ENCODE peak calls at places on chromosomes 7 and 10, in nine cellular contexts. One of them, this sample, is unnamed.

GRCh38 chr7:27997188-27997707 is 183.3 kb downstream of the JAZF1 start:
- DNase-seq in CD4-positive, alpha-beta T cell: no peak
- DNase-seq in stimulated activated CD8-positive, alpha-beta memory T cell treated with anti-CD3 and anti-CD28 coated beads, Interleukin-15, amount 100 ng/mL, for 1 hour: no peak
- DNase-seq in D341Med: no peak
- DNase-seq in SW 1271: no peak
- DNase-seq in BJ: no peak
- DNase-seq in activated CD8-positive, alpha-beta T cell treated with anti-CD3 and anti-CD28 coated beads for 36 hours: no peak
- DNase-seq in NCI-H1105 treated with DMSO at 0.1 percent for 48 hours: peak; percentile 87
- DNase-seq in CD8-positive, alpha-beta memory T cell: no peak
- DNase-seq in this sample: no peak

GRCh38 chr10:119341236-119342016 is 134.1 kb downstream of the GRK5 start:
- DNase-seq in CD4-positive, alpha-beta T cell: peak; percentile 19
- DNase-seq in stimulated activated CD8-positive, alpha-beta memory T cell treated with anti-CD3 and anti-CD28 coated beads, Interleukin-15, amount 100 ng/mL, for 1 hour: peak; percentile 19
- DNase-seq in D341Med: no peak
- DNase-seq in SW 1271: no peak
- DNase-seq in BJ: no peak
- DNase-seq in activated CD8-positive, alpha-beta T cell treated with anti-CD3 and anti-CD28 coated beads for 36 hours: peak; percentile 82
- DNase-seq in NCI-H1105 treated with DMSO at 0.1 percent for 48 hours: no peak
- DNase-seq in CD8-positive, alpha-beta memory T cell: peak; percentile 56
- DNase-seq in this sample: peak; percentile 92

GRCh38 chr10:69242844-69243212 is 22.7 kb downstream of the HKDC1 start:
- DNase-seq in CD4-positive, alpha-beta T cell: no peak
- DNase-seq in stimulated activated CD8-positive, alpha-beta memory T cell treated with anti-CD3 and anti-CD28 coated beads, Interleukin-15, amount 100 ng/mL, for 1 hour: no peak
- DNase-seq in D341Med: no peak
- DNase-seq in SW 1271: no peak
- DNase-seq in BJ: no peak
- DNase-seq in activated CD8-positive, alpha-beta T cell treated with anti-CD3 and anti-CD28 coated beads for 36 hours: no peak
- DNase-seq in NCI-H1105 treated with DMSO at 0.1 percent for 48 hours: no peak
- DNase-seq in CD8-positive, alpha-beta memory T cell: no peak
- DNase-seq in this sample: no peak

GRCh38 chr10:33333260-33334169 is 952 bp downstream of the NRP1 start:
- DNase-seq in CD4-positive, alpha-beta T cell: no peak
- DNase-seq in stimulated activated CD8-positive, alpha-beta memory T cell treated with anti-CD3 and anti-CD28 coated beads, Interleukin-15, amount 100 ng/mL, for 1 hour: no peak
- DNase-seq in D341Med: no peak
- DNase-seq in SW 1271: no peak
- DNase-seq in BJ: no peak
- DNase-seq in activated CD8-positive, alpha-beta T cell treated with anti-CD3 and anti-CD28 coated beads for 36 hours: peak; percentile 59
- DNase-seq in NCI-H1105 treated with DMSO at 0.1 percent for 48 hours: peak; percentile 18
- DNase-seq in CD8-positive, alpha-beta memory T cell: no peak
- DNase-seq in this sample: no peak

GRCh38 chr10:49647985-49648795 is 31.3 kb upstream of the C10orf53 start:
- DNase-seq in CD4-positive, alpha-beta T cell: no peak
- DNase-seq in stimulated activated CD8-positive, alpha-beta memory T cell treated with anti-CD3 and anti-CD28 coated beads, Interleukin-15, amount 100 ng/mL, for 1 hour: no peak
- DNase-seq in D341Med: no peak
- DNase-seq in SW 1271: no peak
- DNase-seq in BJ: no peak
- DNase-seq in activated CD8-positive, alpha-beta T cell treated with anti-CD3 and anti-CD28 coated beads for 36 hours: peak; percentile 17
- DNase-seq in NCI-H1105 treated with DMSO at 0.1 percent for 48 hours: no peak
- DNase-seq in CD8-positive, alpha-beta memory T cell: no peak
- DNase-seq in this sample: no peak

GRCh38 chr10:1527951-1528350 is 209.4 kb downstream of the ADARB2 start:
- DNase-seq in CD4-positive, alpha-beta T cell: no peak
- DNase-seq in stimulated activated CD8-positive, alpha-beta memory T cell treated with anti-CD3 and anti-CD28 coated beads, Interleukin-15, amount 100 ng/mL, for 1 hour: no peak
- DNase-seq in D341Med: no peak
- DNase-seq in SW 1271: no peak
- DNase-seq in BJ: no peak
- DNase-seq in activated CD8-positive, alpha-beta T cell treated with anti-CD3 and anti-CD28 coated beads for 36 hours: no peak
- DNase-seq in NCI-H1105 treated with DMSO at 0.1 percent for 48 hours: no peak
- DNase-seq in CD8-positive, alpha-beta memory T cell: no peak
- DNase-seq in this sample: no peak

GRCh38 chr7:80277434-80278427 is 143.1 kb downstream of the GNAI1 start:
- DNase-seq in CD4-positive, alpha-beta T cell: no peak
- DNase-seq in stimulated activated CD8-positive, alpha-beta memory T cell treated with anti-CD3 and anti-CD28 coated beads, Interleukin-15, amount 100 ng/mL, for 1 hour: no peak
- DNase-seq in D341Med: no peak
- DNase-seq in SW 1271: no peak
- DNase-seq in BJ: peak; percentile 55
- DNase-seq in activated CD8-positive, alpha-beta T cell treated with anti-CD3 and anti-CD28 coated beads for 36 hours: no peak
- DNase-seq in NCI-H1105 treated with DMSO at 0.1 percent for 48 hours: no peak
- DNase-seq in CD8-positive, alpha-beta memory T cell: no peak
- DNase-seq in this sample: no peak

GRCh38 chr10:101839421-101840063 is 4.1 kb downstream of the KCNIP2 start:
- DNase-seq in CD4-positive, alpha-beta T cell: peak; percentile 62
- DNase-seq in stimulated activated CD8-positive, alpha-beta memory T cell treated with anti-CD3 and anti-CD28 coated beads, Interleukin-15, amount 100 ng/mL, for 1 hour: peak; percentile 41
- DNase-seq in D341Med: peak; percentile 26
- DNase-seq in SW 1271: no peak
- DNase-seq in BJ: no peak
- DNase-seq in activated CD8-positive, alpha-beta T cell treated with anti-CD3 and anti-CD28 coated beads for 36 hours: peak; percentile 69
- DNase-seq in NCI-H1105 treated with DMSO at 0.1 percent for 48 hours: peak; percentile 34
- DNase-seq in CD8-positive, alpha-beta memory T cell: peak; percentile 76
- DNase-seq in this sample: no peak

This sample was measured in H54.